ENCODE peak calls at places on chromosomes 6 and 20, in four cellular contexts. One of them, this sample, is unnamed.

GRCh38 chr20:61134286-61135035 is 117.6 kb upstream of the CDH4 start:
- DNase-seq in cardiac fibroblast: no peak
- DNase-seq in mucosa of descending colon: no peak
- DNase-seq in dorsolateral prefrontal cortex: no peak
- DNase-seq in this sample: no peak

GRCh38 chr6:145668844-145669243 is 66.5 kb downstream of the EPM2A start:
- DNase-seq in mucosa of descending colon: no peak
- DNase-seq in cardiac fibroblast: no peak
- DNase-seq in dorsolateral prefrontal cortex: no peak
- DNase-seq in this sample: no peak

GRCh38 chr20:58450259-58450658 is 61.2 kb downstream of the VAPB start:
- DNase-seq in dorsolateral prefrontal cortex: no peak
- DNase-seq in cardiac fibroblast: no peak
- DNase-seq in mucosa of descending colon: no peak
- DNase-seq in this sample: peak; percentile 59

GRCh38 chr6:52124126-52125121 is 37.0 kb upstream of the PKHD1 start:
- DNase-seq in mucosa of descending colon: no peak
- DNase-seq in dorsolateral prefrontal cortex: no peak
- DNase-seq in cardiac fibroblast: no peak
- DNase-seq in this sample: no peak

GRCh38 chr6:128282956-128283355 is 237.4 kb downstream of the PTPRK start:
- DNase-seq in dorsolateral prefrontal cortex: no peak
- DNase-seq in mucosa of descending colon: no peak
- DNase-seq in cardiac fibroblast: no peak
- DNase-seq in this sample: no peak

GRCh38 chr6:15431762-15432495 is 186.1 kb downstream of the JARID2 start:
- DNase-seq in cardiac fibroblast: peak; percentile 43
- DNase-seq in mucosa of descending colon: no peak
- DNase-seq in dorsolateral prefrontal cortex: no peak
- DNase-seq in this sample: no peak

GRCh38 chr20:59789641-59790040 is 143.8 kb downstream of the SYCP2 start:
- DNase-seq in dorsolateral prefrontal cortex: no peak
- DNase-seq in cardiac fibroblast: no peak
- DNase-seq in mucosa of descending colon: no peak
- DNase-seq in this sample: no peak

GRCh38 chr20:2446845-2447244 is 23.7 kb downstream of the SNRPB start:
- DNase-seq in cardiac fibroblast: no peak
- DNase-seq in mucosa of descending colon: no peak
- DNase-seq in dorsolateral prefrontal cortex: no peak
- DNase-seq in this sample: no peak

GRCh38 chr20:51142448-51142847 is 119.5 kb upstream of the KCNG1 start:
- DNase-seq in cardiac fibroblast: no peak
- DNase-seq in mucosa of descending colon: no peak
- DNase-seq in dorsolateral prefrontal cortex: no peak
- DNase-seq in this sample: no peak

GRCh38 chr6:106574729-106575458 is 54.4 kb downstream of the RTN4IP1 start:
- DNase-seq in cardiac fibroblast: peak; percentile 69
- DNase-seq in dorsolateral prefrontal cortex: no peak
- DNase-seq in mucosa of descending colon: no peak
- DNase-seq in this sample: peak; percentile 86

GRCh38 chr6:135576055-135576454 is 78.5 kb upstream of the AHI1 start:
- DNase-seq in cardiac fibroblast: peak; percentile 65
- DNase-seq in mucosa of descending colon: no peak
- DNase-seq in dorsolateral prefrontal cortex: no peak
- DNase-seq in this sample: peak; percentile 50

GRCh38 chr20:62120990-62121775 is 1.1 kb upstream of the LSM14B start:
- DNase-seq in cardiac fibroblast: peak; percentile 75
- DNase-seq in dorsolateral prefrontal cortex: no peak
- DNase-seq in mucosa of descending colon: peak; percentile 74
- DNase-seq in this sample: peak; percentile 61

GRCh38 chr6:39892490-39893129 is 41.7 kb downstream of the MOCS1 start:
- DNase-seq in mucosa of descending colon: no peak
- DNase-seq in cardiac fibroblast: peak; percentile 86
- DNase-seq in dorsolateral prefrontal cortex: peak; percentile 75
- DNase-seq in this sample: peak; percentile 72

GRCh38 chr20:15236812-15237211 is 899.4 kb upstream of the FLRT3 start:
- DNase-seq in dorsolateral prefrontal cortex: no peak
- DNase-seq in mucosa of descending colon: no peak
- DNase-seq in cardiac fibroblast: peak; percentile 48
- DNase-seq in this sample: peak; percentile 42

GRCh38 chr6:107314644-107315043 is 144.7 kb downstream of the PDSS2 start:
- DNase-seq in cardiac fibroblast: no peak
- DNase-seq in dorsolateral prefrontal cortex: no peak
- DNase-seq in mucosa of descending colon: no peak
- DNase-seq in this sample: no peak

GRCh38 chr6:11497881-11498280 is 39.7 kb upstream of the TMEM170B start:
- DNase-seq in dorsolateral prefrontal cortex: no peak
- DNase-seq in mucosa of descending colon: no peak
- DNase-seq in cardiac fibroblast: no peak
- DNase-seq in this sample: peak; percentile 22

GRCh38 chr20:3134151-3134550 is 25.5 kb downstream of the FASTKD5 start:
- DNase-seq in mucosa of descending colon: no peak
- DNase-seq in cardiac fibroblast: no peak
- DNase-seq in dorsolateral prefrontal cortex: no peak
- DNase-seq in this sample: no peak

GRCh38 chr6:43128926-43129325 is 42.1 kb upstream of the SRF start:
- DNase-seq in cardiac fibroblast: no peak
- DNase-seq in dorsolateral prefrontal cortex: no peak
- DNase-seq in mucosa of descending colon: no peak
- DNase-seq in this sample: peak; percentile 82

GRCh38 chr6:7909323-7910276 is 988 bp downstream of the TXNDC5 start:
- DNase-seq in dorsolateral prefrontal cortex: no peak
- DNase-seq in mucosa of descending colon: peak; percentile 79
- DNase-seq in cardiac fibroblast: peak; percentile 56
- DNase-seq in this sample: peak; percentile 84

GRCh38 chr20:45061244-45061643 is 39.7 kb downstream of the KCNS1 start:
- DNase-seq in cardiac fibroblast: peak; percentile 79
- DNase-seq in mucosa of descending colon: no peak
- DNase-seq in dorsolateral prefrontal cortex: no peak
- DNase-seq in this sample: peak; percentile 89

GRCh38 chr20:373171-373890 is 7.2 kb upstream of the TRIB3 start:
- DNase-seq in cardiac fibroblast: peak; percentile 92
- DNase-seq in dorsolateral prefrontal cortex: no peak
- DNase-seq in mucosa of descending colon: no peak
- DNase-seq in this sample: peak; percentile 88

GRCh38 chr20:3785240-3786125 is 1.1 kb downstream of the CENPB start:
- DNase-seq in cardiac fibroblast: no peak
- DNase-seq in dorsolateral prefrontal cortex: no peak
- DNase-seq in mucosa of descending colon: peak; percentile 68
- DNase-seq in this sample: peak; percentile 55

GRCh38 chr20:53866787-53867740 is 203.3 kb downstream of the BCAS1 start:
- DNase-seq in cardiac fibroblast: no peak
- DNase-seq in dorsolateral prefrontal cortex: no peak
- DNase-seq in mucosa of descending colon: no peak
- DNase-seq in this sample: peak; percentile 34

GRCh38 chr6:139406577-139407343 is 32.3 kb upstream of the CITED2 start:
- DNase-seq in mucosa of descending colon: no peak
- DNase-seq in cardiac fibroblast: no peak
- DNase-seq in dorsolateral prefrontal cortex: no peak
- DNase-seq in this sample: no peak

GRCh38 chr20:37839432-37839827 is 63.5 kb upstream of the VSTM2L start:
- DNase-seq in mucosa of descending colon: no peak
- DNase-seq in dorsolateral prefrontal cortex: no peak
- DNase-seq in cardiac fibroblast: no peak
- DNase-seq in this sample: no peak

GRCh38 chr20:58032599-58032998 is 195.9 kb downstream of the ANKRD60 start:
- DNase-seq in cardiac fibroblast: no peak
- DNase-seq in mucosa of descending colon: no peak
- DNase-seq in dorsolateral prefrontal cortex: no peak
- DNase-seq in this sample: no peak

GRCh38 chr6:169291639-169292339 is 38.1 kb upstream of the THBS2 start:
- DNase-seq in cardiac fibroblast: no peak
- DNase-seq in mucosa of descending colon: no peak
- DNase-seq in dorsolateral prefrontal cortex: no peak
- DNase-seq in this sample: peak; percentile 37

GRCh38 chr6:17200395-17200794 is 80.8 kb upstream of the RBM24 start:
- DNase-seq in mucosa of descending colon: no peak
- DNase-seq in cardiac fibroblast: no peak
- DNase-seq in dorsolateral prefrontal cortex: no peak
- DNase-seq in this sample: no peak
- TF ChIP-seq CTCF in mucosa of descending colon: no peak
- TF ChIP-seq CTCF in cardiac fibroblast: peak; percentile 8
- TF ChIP-seq CTCF in dorsolateral prefrontal cortex: no peak
- TF ChIP-seq CTCF in this sample: no peak

DNA sequence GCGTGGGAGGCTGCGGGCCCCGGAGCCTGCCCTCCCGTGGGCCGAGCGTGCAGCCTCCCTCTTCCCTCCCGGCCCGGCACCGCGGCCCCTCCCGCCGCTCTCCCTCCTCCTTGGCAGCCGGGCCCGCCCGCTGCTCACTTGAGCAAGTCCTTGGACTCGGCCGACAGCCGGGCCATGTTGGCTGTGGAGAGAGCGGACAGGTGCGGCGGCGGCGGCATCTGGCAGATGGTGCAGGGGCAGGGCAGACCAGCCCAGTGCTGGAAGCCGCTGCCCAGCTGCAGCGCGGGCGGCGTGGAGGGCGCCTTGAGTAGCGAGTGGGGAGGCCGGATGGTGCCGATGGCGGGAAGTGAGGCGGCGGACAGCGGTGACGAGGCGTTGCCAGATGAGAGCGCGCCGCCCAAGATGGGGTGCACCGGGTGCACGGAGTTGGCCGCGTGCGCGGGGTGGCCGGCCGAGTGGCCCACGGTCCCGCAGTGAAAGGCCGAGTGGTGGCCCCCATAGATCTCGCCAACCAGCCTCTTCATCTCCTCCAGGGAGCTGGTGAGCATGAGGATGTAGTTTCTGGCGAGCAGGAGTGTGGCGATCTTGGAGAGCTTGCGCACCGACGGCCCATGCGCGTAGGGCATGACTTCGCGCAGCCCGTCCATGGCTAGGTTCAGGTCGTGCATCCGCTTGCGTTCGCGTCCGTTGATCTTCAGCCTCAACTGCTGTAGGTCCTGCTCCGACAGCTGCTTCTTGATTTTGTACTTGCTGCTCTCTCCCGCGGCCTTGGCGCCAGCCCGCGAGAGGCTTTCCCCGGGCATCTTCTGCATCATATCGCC is 766 bp downstream of the OLIG3 start:
- DNase-seq in mucosa of descending colon: peak; percentile 57
- DNase-seq in cardiac fibroblast: no peak
- DNase-seq in dorsolateral prefrontal cortex: no peak
- DNase-seq in this sample: peak; percentile 15
- H3K4me3 ChIP-seq in mucosa of descending colon: no peak overlapping the region
- H3K4me3 ChIP-seq in cardiac fibroblast: no peak overlapping the region
- H3K4me3 ChIP-seq in dorsolateral prefrontal cortex: no peak overlapping the region
- H3K4me3 ChIP-seq in this sample: no peak overlapping the region

DNA sequence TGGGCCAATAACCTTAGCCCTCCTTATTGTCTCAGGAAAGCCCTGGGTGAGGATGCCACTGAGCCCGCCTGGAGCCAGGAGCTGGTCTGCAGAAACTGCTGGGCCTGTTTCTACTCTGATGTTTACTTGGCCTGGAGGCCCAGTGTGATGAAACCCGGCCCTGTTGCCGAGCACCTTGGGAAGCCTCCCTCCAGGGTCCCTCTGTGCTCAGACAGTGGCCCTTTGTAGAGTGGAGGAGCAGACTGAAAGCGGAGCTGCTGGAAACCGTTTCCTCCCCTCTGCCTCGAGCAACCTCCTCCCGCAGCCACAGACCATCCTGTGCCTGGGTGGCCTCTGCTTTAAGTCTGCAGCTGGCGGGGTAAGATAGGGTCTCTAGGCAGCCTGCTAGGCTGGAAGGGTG is 84.1 kb upstream of the EPB41L1 start:
- DNase-seq in mucosa of descending colon: no peak
- DNase-seq in dorsolateral prefrontal cortex: no peak
- DNase-seq in cardiac fibroblast: no peak
- DNase-seq in this sample: no peak
- TF ChIP-seq CTCF in mucosa of descending colon: no peak
- TF ChIP-seq CTCF in dorsolateral prefrontal cortex: no peak
- TF ChIP-seq CTCF in cardiac fibroblast: no peak
- TF ChIP-seq CTCF in this sample: no peak

DNA sequence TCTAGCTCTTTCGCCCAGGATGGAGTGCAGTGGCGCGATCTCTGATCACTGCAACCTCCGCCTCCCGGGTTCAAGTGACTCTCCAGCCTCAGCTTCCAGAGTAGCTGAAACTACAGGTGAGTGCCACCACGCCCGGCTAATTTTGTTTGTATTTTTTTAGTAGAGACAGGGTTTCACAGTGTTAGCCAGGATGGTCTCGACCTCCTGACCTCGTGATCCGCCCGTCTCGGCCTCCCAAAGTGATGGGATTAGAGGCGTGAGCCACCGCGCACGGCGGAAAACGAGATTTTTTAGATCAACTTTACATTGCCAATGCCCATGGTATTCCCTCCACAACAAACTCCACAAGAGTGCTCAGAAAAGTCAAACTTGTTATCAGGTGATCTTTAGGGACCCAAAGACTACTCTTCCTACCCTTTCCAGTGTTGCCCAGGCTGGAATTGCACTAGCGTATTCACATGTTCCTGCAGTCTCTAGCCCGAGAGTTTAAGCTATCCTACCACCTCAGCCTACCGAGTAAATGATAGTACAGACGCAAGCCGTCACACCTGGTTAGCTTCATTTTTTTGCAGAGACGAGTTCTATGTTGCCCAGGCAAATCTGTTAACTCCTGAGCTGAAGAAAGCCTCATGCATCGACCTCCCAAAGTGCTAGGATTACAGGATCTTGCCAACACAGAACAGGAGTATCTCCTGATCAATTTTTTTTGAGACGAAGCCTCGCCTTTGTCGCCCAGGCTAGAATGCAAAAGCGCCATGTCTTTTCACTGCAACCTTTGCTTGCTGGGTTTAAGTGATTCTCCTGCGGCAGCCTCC is 128.2 kb downstream of the HFE start:
- DNase-seq in cardiac fibroblast: peak; percentile 20
- DNase-seq in dorsolateral prefrontal cortex: no peak
- DNase-seq in mucosa of descending colon: no peak
- DNase-seq in this sample: peak; percentile 51
- H3K4me3 ChIP-seq in cardiac fibroblast: peak overlapping the region; percentile 47
- H3K4me3 ChIP-seq in dorsolateral prefrontal cortex: peak overlapping the region; percentile 59
- H3K4me3 ChIP-seq in mucosa of descending colon: peak overlapping the region; percentile 9
- H3K4me3 ChIP-seq in this sample: peak overlapping the region; percentile 50

GRCh38 chr20:63783970-63784369 is 44.4 kb downstream of the SLC2A4RG start:
- DNase-seq in mucosa of descending colon: peak; percentile 39
- DNase-seq in dorsolateral prefrontal cortex: no peak
- DNase-seq in cardiac fibroblast: no peak
- DNase-seq in this sample: no peak

GRCh38 chr20:63781181-63781580 is 41.6 kb downstream of the SLC2A4RG start:
- DNase-seq in mucosa of descending colon: peak; percentile 19
- DNase-seq in cardiac fibroblast: no peak
- DNase-seq in dorsolateral prefrontal cortex: no peak
- DNase-seq in this sample: no peak

GRCh38 chr20:63778857-63779256 is 39.3 kb downstream of the SLC2A4RG start:
- DNase-seq in dorsolateral prefrontal cortex: no peak
- DNase-seq in cardiac fibroblast: no peak
- DNase-seq in mucosa of descending colon: peak; percentile 20
- DNase-seq in this sample: no peak

GRCh38 chr20:63782521-63782971 is 43.0 kb downstream of the SLC2A4RG start:
- DNase-seq in dorsolateral prefrontal cortex: no peak
- DNase-seq in mucosa of descending colon: peak; percentile 49
- DNase-seq in cardiac fibroblast: no peak
- DNase-seq in this sample: no peak

DNA sequence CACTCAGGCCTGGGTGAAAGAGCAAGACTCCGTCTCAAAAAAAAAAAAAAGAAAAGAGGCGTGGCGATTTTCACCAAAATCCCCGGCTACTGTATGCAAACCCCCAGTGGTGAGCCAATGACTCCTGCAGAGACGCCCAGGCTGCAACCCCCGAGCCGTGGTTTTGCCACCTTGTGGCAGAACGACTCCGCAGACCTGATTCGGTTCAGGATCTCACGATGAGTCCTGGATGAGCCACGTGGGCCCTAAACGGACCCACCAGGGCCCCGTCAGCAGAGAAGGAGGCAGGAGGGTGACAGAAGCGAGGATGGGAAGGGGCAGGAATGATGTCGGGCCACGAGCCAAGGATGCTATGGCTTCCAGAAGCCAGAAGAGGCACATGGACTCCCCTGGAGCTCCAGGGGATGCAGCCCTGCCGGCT is 42.5 kb downstream of the SLC2A4RG start:
- DNase-seq in mucosa of descending colon: peak; percentile 50
- DNase-seq in dorsolateral prefrontal cortex: no peak
- DNase-seq in cardiac fibroblast: no peak
- DNase-seq in this sample: no peak
- TF ChIP-seq CTCF in mucosa of descending colon: no peak
- TF ChIP-seq CTCF in dorsolateral prefrontal cortex: no peak
- TF ChIP-seq CTCF in cardiac fibroblast: no peak
- TF ChIP-seq CTCF in this sample: no peak

This sample was measured in foreskin fibroblast.